ENCODE peak calls at places on chromosome 11, in seven cellular contexts. O is GM20000, G is astrocyte of the cerebellum, L is uterus, S is lower lobe of right lung, P is OCI-LY7, I is HFF-Myc. A is an unnamed sample.

GRCh38 chr11:95104121-95104830 is 14.6 kb downstream of the ENDOD1 start:
- DNase-seq in O (no peak), G (no peak), L (no peak), S (no peak), P (no peak), I (no peak), A (no peak)

GRCh38 chr11:59503276-59503675 is at the start of gene OR4D11:
- DNase-seq in O (no peak), G (no peak), L (no peak), S (no peak), P (no peak), I (no peak), A (no peak)

GRCh38 chr11:120715239-120715638 is 203.7 kb downstream of the GRIK4 start:
- DNase-seq in O (peak), G (no peak), L (no peak), S (no peak), P (peak), I (no peak), A (no peak)

GRCh38 chr11:46663277-46663940 is 37.0 kb downstream of the ARHGAP1 start:
- DNase-seq in O (no peak), G (no peak), L (no peak), S (no peak), P (no peak), I (no peak), A (no peak)

GRCh38 chr11:6919698-6920097 is 1.1 kb upstream of the OR2D3 start:
- DNase-seq in O (no peak), G (no peak), L (no peak), S (no peak), P (no peak), I (no peak), A (no peak)

GRCh38 chr11:48037709-48038468 is 57.5 kb downstream of the PTPRJ start:
- DNase-seq in O (no peak), G (peak), L (no peak), S (no peak), P (peak), I (peak), A (no peak)

GRCh38 chr11:60934091-60934789 is 10.0 kb downstream of the TMEM132A start:
- DNase-seq in O (no peak), G (no peak), L (no peak), S (no peak), P (no peak), I (no peak), A (no peak)

GRCh38 chr11:116376054-116376453 is 396.7 kb downstream of the BUD13 start:
- DNase-seq in O (no peak), G (no peak), L (no peak), S (no peak), P (no peak), I (no peak), A (no peak)

GRCh38 chr11:117613521-117613920 is 183.5 kb downstream of the DSCAML1 start:
- DNase-seq in O (no peak), G (no peak), L (no peak), S (no peak), P (no peak), I (no peak), A (no peak)

GRCh38 chr11:69530278-69531070 is 49.0 kb downstream of the LINC01488 start:
- DNase-seq in O (no peak), G (no peak), L (peak), S (no peak), P (no peak), I (no peak), A (no peak)

GRCh38 chr11:17219016-17219415 is 11.2 kb upstream of the PIK3C2A start:
- DNase-seq in O (no peak), G (no peak), L (no peak), S (no peak), P (no peak), I (no peak), A (no peak)

GRCh38 chr11:27648840-27649239 is 51.4 kb downstream of the BDNF start:
- DNase-seq in O (no peak), G (no peak), L (no peak), S (no peak), P (no peak), I (no peak), A (no peak)

GRCh38 chr11:66467034-66467659 is 442 bp downstream of the PELI3 start:
- DNase-seq in O (peak), G (no peak), L (no peak), S (peak), P (no peak), I (no peak), A (peak)

GRCh38 chr11:2762451-2762850 is 62.7 kb upstream of the KCNQ1OT1 start:
- DNase-seq in O (no peak), G (no peak), L (no peak), S (no peak), P (no peak), I (no peak), A (no peak)

GRCh38 chr11:92861641-92862040 is 107.8 kb upstream of the MTNR1B start:
- DNase-seq in O (no peak), G (no peak), L (no peak), S (no peak), P (no peak), I (no peak), A (no peak)

GRCh38 chr11:26276798-26277424 is 55.0 kb upstream of the ANO3 start:
- DNase-seq in O (peak), G (peak), L (peak), S (no peak), P (peak), I (peak), A (peak)

GRCh38 chr11:89381094-89381493 is 110.1 kb downstream of the NOX4 start:
- DNase-seq in O (no peak), G (peak), L (peak), S (no peak), P (no peak), I (peak), A (no peak)

GRCh38 chr11:7546324-7546791 is 32.6 kb downstream of the PPFIBP2 start:
- DNase-seq in O (no peak), G (no peak), L (peak), S (no peak), P (no peak), I (no peak), A (no peak)

GRCh38 chr11:71202598-71202944 is 49.8 kb downstream of the SHANK2 start:
- DNase-seq in O (no peak), G (no peak), L (no peak), S (peak), P (no peak), I (no peak), A (no peak)

GRCh38 chr11:20661445-20661844 is 7.9 kb upstream of the NELL1 start:
- DNase-seq in O (no peak), G (no peak), L (no peak), S (no peak), P (no peak), I (no peak), A (no peak)

GRCh38 chr11:66996609-66997273 is 21.6 kb downstream of the C11orf86 start:
- DNase-seq in O (no peak), G (no peak), L (no peak), S (no peak), P (no peak), I (no peak), A (peak)

GRCh38 chr11:111327908-111328624 is 29.7 kb downstream of the POU2AF3 start:
- DNase-seq in O (no peak), G (no peak), L (no peak), S (peak), P (no peak), I (no peak), A (no peak)

GRCh38 chr11:34651551-34651950 is 30.7 kb downstream of the EHF start:
- DNase-seq in O (no peak), G (no peak), L (no peak), S (no peak), P (no peak), I (no peak), A (no peak)

GRCh38 chr11:65478411-65479183 is 20.2 kb upstream of the MALAT1 start:
- DNase-seq in O (no peak), G (no peak), L (peak), S (peak), P (no peak), I (no peak), A (no peak)

GRCh38 chr11:128610765-128611617 is 23.6 kb upstream of the ETS1 start:
- DNase-seq in O (peak), G (no peak), L (no peak), S (no peak), P (peak), I (no peak), A (no peak)

GRCh38 chr11:15055620-15056356 is 17.6 kb upstream of the CALCB start:
- DNase-seq in O (no peak), G (no peak), L (no peak), S (no peak), P (no peak), I (no peak), A (no peak)

GRCh38 chr11:65110354-65110861 is 1.3 kb upstream of the TM7SF2 start:
- DNase-seq in O (peak), G (peak), L (peak), S (peak), P (peak), I (peak), A (peak)

GRCh38 chr11:43573233-43573632 is 107.3 kb upstream of the HSD17B12 start:
- DNase-seq in O (peak), G (no peak), L (no peak), S (no peak), P (peak), I (no peak), A (peak)

GRCh38 chr11:8296872-8297271 is 33.2 kb upstream of the LMO1 start:
- DNase-seq in O (no peak), G (no peak), L (no peak), S (no peak), P (no peak), I (no peak), A (no peak)

GRCh38 chr11:65793144-65793581 is 6.3 kb downstream of the OVOL1 start:
- DNase-seq in O (no peak), G (no peak), L (no peak), S (peak), P (no peak), I (no peak), A (no peak)

GRCh38 chr11:2526808-2527381 is 82.1 kb downstream of the KCNQ1 start:
- DNase-seq in O (peak), G (no peak), L (peak), S (peak), P (peak), I (no peak), A (peak)

GRCh38 chr11:125394306-125394705 is 101.8 kb downstream of the FEZ1 start:
- DNase-seq in O (no peak), G (no peak), L (no peak), S (no peak), P (no peak), I (no peak), A (no peak)

GRCh38 chr11:44889266-44889665 is 61.4 kb downstream of the TP53I11 start:
- DNase-seq in O (no peak), G (no peak), L (no peak), S (no peak), P (no peak), I (no peak), A (no peak)

GRCh38 chr11:119937412-119937811 is 200.5 kb downstream of the TRIM29 start:
- DNase-seq in O (no peak), G (no peak), L (no peak), S (no peak), P (no peak), I (no peak), A (no peak)

GRCh38 chr11:73532310-73532709 is 65.6 kb downstream of the FAM168A start:
- DNase-seq in O (no peak), G (no peak), L (no peak), S (no peak), P (no peak), I (no peak), A (no peak)

GRCh38 chr11:93081694-93082093 is 112.2 kb downstream of the MTNR1B start:
- DNase-seq in O (no peak), G (no peak), L (no peak), S (no peak), P (no peak), I (no peak), A (no peak)

GRCh38 chr11:75400110-75400865 is 970 bp downstream of the RPS3 start:
- DNase-seq in O (no peak), G (no peak), L (no peak), S (no peak), P (peak), I (no peak), A (no peak)

GRCh38 chr11:75402002-75402773 is 2.9 kb downstream of the RPS3 start:
- DNase-seq in O (no peak), G (no peak), L (no peak), S (no peak), P (no peak), I (no peak), A (no peak)

GRCh38 chr11:75398906-75399305 is 412 bp upstream of the RPS3 start:
- DNase-seq in O (no peak), G (no peak), L (no peak), S (no peak), P (no peak), I (no peak), A (no peak)

GRCh38 chr11:75403037-75403436 is 3.7 kb downstream of the RPS3 start:
- DNase-seq in O (no peak), G (no peak), L (no peak), S (no peak), P (no peak), I (no peak), A (no peak)

DNA sequence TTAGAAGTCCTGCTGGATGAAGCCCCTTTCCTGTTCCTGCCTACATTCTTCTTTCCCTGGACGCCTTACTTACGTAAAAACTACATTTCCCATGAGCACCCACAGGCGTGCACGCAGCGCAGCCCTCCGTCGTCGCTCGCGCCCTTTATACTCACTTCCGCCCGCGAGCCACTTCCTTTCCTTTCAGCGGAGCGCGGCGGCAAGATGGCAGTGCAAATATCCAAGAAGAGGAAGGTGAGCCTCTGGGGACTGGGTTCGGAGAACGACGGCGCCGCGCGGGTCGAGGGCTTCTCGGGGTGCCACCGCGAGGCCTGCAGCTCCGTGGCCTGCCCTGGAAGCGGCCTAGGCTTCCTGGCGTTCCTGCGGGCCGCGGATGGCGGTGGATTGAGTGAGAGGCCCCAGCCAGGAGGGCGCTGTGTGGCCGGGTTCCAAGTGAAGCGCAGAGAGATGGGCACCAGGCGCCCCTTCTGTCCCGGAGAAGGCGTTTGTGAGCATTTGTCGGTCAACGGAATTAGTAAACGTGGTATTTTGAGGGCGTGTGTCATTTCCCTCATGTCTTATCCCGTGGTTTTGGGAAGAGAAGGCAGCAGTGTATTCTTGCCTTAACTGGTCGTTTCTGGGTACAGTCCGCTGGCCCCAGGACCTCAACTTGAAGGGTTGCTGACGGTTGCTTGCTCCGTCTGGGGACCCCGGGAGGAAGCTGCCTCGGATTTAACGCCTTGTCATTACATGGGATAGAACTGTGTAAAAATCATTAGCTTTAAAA is at the start of gene RPS3:
- DNase-seq in O (peak), G (peak), L (peak), S (peak), P (peak), I (peak), A (peak)
- TF ChIP-seq CTCF in O (peak), G (peak), L (peak), S (no peak), P (peak), I (no peak), A (no peak)

DNA sequence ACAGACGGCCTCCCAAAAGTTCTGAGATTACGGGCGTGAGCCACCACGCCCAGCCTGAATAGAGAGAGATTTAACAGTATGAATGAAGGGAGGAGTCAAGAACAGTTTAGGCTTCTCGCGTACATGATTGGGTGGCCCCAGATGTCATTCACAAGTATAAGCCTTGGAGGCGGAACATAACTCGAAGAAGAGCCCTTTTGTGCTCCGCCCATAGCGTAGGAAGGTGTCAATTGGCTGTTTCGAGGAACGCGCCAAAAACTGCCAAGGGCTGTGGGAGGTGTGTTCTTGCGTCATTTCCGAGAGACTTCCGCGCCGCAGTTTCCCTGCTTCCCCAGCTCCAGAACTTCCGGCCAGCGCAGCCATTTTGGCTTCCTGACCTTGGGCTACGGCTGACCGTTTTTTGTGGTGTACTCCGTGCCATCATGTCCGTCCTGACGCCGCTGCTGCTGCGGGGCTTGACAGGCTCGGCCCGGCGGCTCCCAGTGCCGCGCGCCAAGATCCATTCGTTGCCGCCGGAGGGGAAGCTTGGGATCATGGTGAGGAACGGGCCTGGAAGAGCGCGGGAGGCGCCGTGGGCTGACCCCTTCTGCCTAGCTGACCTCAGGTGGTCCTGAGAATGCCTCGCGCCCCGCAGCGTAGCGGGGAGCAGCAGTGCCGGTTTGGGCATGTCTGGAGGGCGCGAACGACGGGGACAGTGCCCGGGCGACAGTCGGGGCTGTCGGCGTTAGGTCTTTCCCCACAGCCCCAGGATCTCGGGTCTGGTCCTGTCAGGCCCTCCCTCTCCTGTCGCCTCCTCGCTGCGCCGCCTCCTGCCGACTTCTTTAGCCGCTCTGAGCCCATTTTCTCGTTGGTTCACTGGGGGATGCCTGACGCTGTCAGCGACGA is at the start of gene COX8A:
- DNase-seq in O (peak), G (peak), L (peak), S (peak), P (peak), I (peak), A (peak)
- TF ChIP-seq CTCF in O (no peak), G (peak), L (no peak), S (peak), P (no peak), I (no peak), A (no peak)

GRCh38 chr11:68402355-68403031 is 58.1 kb upstream of the PPP6R3 start:
- DNase-seq in O (no peak), G (no peak), L (no peak), S (no peak), P (no peak), I (no peak), A (no peak)
- TF ChIP-seq CTCF in O (no peak), G (peak), L (no peak), S (no peak), P (peak), I (no peak), A (no peak)

GRCh38 chr11:77883775-77884174 is 62.8 kb downstream of the AAMDC start:
- DNase-seq in O (no peak), G (no peak), L (no peak), S (no peak), P (no peak), I (no peak), A (no peak)
- TF ChIP-seq CTCF in O (no peak), G (no peak), L (no peak), S (no peak), P (no peak), I (no peak), A (no peak)

GRCh38 chr11:63850946-63851345 is 12.0 kb downstream of the MARK2 start:
- DNase-seq in O (no peak), G (no peak), L (no peak), S (no peak), P (no peak), I (no peak), A (no peak)
- TF ChIP-seq CTCF in O (no peak), G (no peak), L (no peak), S (no peak), P (no peak), I (no peak), A (no peak)

DNA sequence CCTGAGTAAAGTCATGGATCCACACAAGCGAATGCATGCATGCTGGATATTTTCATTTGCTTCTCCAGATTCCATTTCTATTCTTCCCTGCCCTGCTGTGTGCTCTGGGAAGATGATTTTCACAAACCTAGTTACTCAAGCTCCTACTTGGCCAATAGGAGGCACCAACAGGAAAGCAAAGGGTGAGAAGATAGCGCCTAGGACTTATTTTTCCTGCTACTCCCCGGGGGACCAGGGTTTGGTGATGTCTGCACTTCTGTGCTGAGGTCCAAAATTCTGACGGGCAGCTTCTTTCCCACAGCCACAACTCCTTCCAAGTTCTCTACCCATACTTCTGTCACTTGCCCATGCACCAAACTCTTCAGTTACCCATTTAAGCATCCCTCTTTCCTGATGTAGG is 509.3 kb upstream of the TENM4 start:
- DNase-seq in O (no peak), G (no peak), L (no peak), S (no peak), P (no peak), I (no peak), A (no peak)
- TF ChIP-seq CTCF in O (no peak), G (no peak), L (no peak), S (no peak), P (no peak), I (no peak), A (no peak)

GRCh38 chr11:58188770-58189169 is at the start of gene OR9Q2:
- DNase-seq in O (no peak), G (no peak), L (no peak), S (no peak), P (no peak), I (no peak), A (no peak)
- TF ChIP-seq CTCF in O (no peak), G (no peak), L (no peak), S (no peak), P (no peak), I (no peak), A (no peak)

GRCh38 chr11:102491969-102492368 is 38.6 kb downstream of the MMP7 start:
- DNase-seq in O (no peak), G (no peak), L (no peak), S (no peak), P (no peak), I (no peak), A (no peak)

GRCh38 chr11:102494216-102494615 is 36.3 kb downstream of the MMP7 start:
- DNase-seq in O (no peak), G (peak), L (no peak), S (no peak), P (no peak), I (no peak), A (no peak)

GRCh38 chr11:102497061-102497460 is 33.5 kb downstream of the MMP7 start:
- DNase-seq in O (no peak), G (no peak), L (no peak), S (no peak), P (no peak), I (no peak), A (no peak)

GRCh38 chr11:102493524-102493923 is 37.0 kb downstream of the MMP7 start:
- DNase-seq in O (no peak), G (no peak), L (no peak), S (no peak), P (no peak), I (no peak), A (no peak)

GRCh38 chr11:102495161-102496042 is 35.1 kb downstream of the MMP7 start:
- DNase-seq in O (peak), G (peak), L (peak), S (no peak), P (peak), I (peak), A (no peak)
- TF ChIP-seq CTCF in O (peak), G (peak), L (peak), S (peak), P (peak), I (peak), A (peak)

A was measured in glutamatergic neuron.